ENCODE peak calls at places on chromosomes 4 and X, in four cellular contexts. Z is H9, U is IMR-90, W is mesendoderm. A is an unnamed sample.

GRCh38 chr4:152032722-152033131 is 271.9 kb upstream of the GATB start:
- DNase-seq in Z (no peak), U (peak), W (no peak), A (no peak)

GRCh38 chr4:1202526-1203378 is 30.4 kb upstream of the SPON2 start:
- DNase-seq in Z (no peak), W (no peak), U (no peak), A (no peak)

GRCh38 chr4:122922877-122923511 is 597 bp upstream of the NUDT6 start:
- DNase-seq in Z (peak), W (peak), U (peak), A (peak)

GRCh38 chr4:89497517-89498308 is 190.1 kb upstream of the GPRIN3 start:
- DNase-seq in W (no peak), U (no peak), Z (no peak), A (no peak)

GRCh38 chr4:146335763-146336412 is 121.5 kb downstream of the REELD1 start:
- DNase-seq in Z (no peak), W (no peak), U (no peak), A (no peak)

GRCh38 chr4:56149601-56150000 is 200.9 kb downstream of the CEP135 start:
- DNase-seq in U (peak), Z (no peak), W (no peak), A (no peak)

GRCh38 chrX:70433848-70434351 is 10.7 kb upstream of the DLG3 start:
- DNase-seq in Z (peak), W (peak), U (peak), A (peak)

GRCh38 chrX:57070185-57070984 is 51.0 kb downstream of the SPIN2B start:
- DNase-seq in U (no peak), W (no peak), Z (peak), A (no peak)

GRCh38 chr4:108359936-108360681 is 191.4 kb upstream of the LEF1 start:
- DNase-seq in Z (no peak), W (peak), U (no peak), A (no peak)
- H2BK5ac ChIP-seq in Z (no peak), W (peak), U (no peak), A (no peak)

GRCh38 chr4:7638984-7639789 is 204.5 kb upstream of the PSAPL1 start:
- DNase-seq in W (no peak), Z (no peak), U (no peak), A (no peak)
- H2BK5ac ChIP-seq in W (no peak), Z (no peak), U (peak), A (no peak)

GRCh38 chr4:4574792-4575191 is 32.9 kb upstream of the STX18 start:
- DNase-seq in W (peak), Z (peak), U (peak), A (no peak)
- H2BK5ac ChIP-seq in W (no peak), Z (no peak), U (peak), A (no peak)

GRCh38 chrX:115696939-115697338 is 136.0 kb downstream of the PLS3 start:
- DNase-seq in W (no peak), U (no peak), Z (no peak), A (no peak)
- H2BK5ac ChIP-seq in W (no peak), U (no peak), Z (no peak), A (no peak)

GRCh38 chr4:119104644-119105273 is 30.9 kb upstream of the MYOZ2 start:
- DNase-seq in W (no peak), Z (no peak), U (no peak), A (no peak)

GRCh38 chr4:119103263-119103662 is 32.4 kb upstream of the MYOZ2 start:
- DNase-seq in Z (no peak), U (peak), W (peak), A (no peak)

GRCh38 chr4:119105605-119106004 is 30.0 kb upstream of the MYOZ2 start:
- DNase-seq in U (no peak), Z (no peak), W (no peak), A (no peak)

GRCh38 chr4:119110121-119110520 is 25.5 kb upstream of the MYOZ2 start:
- DNase-seq in W (no peak), Z (no peak), U (no peak), A (no peak)

DNA sequence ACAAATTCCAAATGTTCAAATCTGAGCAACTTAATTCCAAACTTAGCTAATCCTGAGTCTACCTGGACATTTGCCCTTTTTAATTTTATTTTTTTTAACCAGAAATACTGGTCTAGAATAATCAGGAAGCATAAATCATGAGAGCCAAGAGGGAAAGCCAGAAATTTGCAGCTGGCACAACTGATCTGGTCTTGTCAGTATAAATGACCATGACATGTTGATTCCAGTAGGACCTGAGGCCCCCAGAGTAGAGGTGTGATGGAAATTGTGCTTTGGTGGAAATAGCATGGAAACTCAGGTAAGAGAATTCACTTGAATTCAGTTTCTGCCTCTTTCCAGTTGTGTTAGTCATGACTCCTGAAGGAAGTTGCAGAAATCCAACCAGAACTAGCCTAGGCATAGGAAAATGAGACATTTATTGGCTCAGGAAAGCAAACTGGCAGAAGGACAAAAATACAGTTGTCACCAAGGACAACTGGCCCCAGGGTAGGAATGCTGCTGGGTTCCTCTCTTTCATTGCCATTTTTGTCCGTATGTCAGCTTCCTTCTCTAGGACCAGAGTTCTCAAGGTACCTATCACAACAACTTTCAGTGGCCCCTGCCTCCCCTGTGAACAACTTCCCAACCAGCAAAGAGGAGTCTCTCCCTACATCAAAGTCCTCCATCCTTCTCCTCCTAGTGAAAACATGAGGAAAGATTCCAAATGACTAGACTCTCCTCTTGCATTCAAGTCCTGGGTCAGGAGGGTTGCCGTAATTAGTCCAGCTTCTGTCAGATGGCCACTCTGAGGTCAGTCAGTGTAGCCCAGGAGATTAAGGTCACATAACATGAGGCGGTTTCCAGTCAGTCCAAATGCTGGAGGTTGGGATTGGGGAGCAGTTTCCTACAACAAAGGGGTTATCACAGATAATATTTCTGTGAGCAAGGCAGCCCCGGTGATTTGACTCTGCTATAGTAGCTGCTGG is 29.3 kb upstream of the MYOZ2 start:
- DNase-seq in Z (no peak), W (no peak), U (no peak), A (no peak)
- H2BK5ac ChIP-seq in Z (no peak), W (no peak), U (peak), A (no peak)

A was measured in neuronal stem cell.